ENCODE peak calls at places on chromosomes 7 and 10, in ten cellular contexts. Z is activated T-helper 9 cell treated with anti-CD3 and anti-CD28 coated beads, Interleukin-2, amount 50 U/mL, for 16 hours; C is naive thymus-derived CD8-positive, alpha-beta T cell; S is anterior cingulate cortex; E is H1; K is neural crest cell; P is iris pigment epithelial cell; D is HTR-8/SVneo; Q is NCI-H774; M is renal cortical epithelial cell. B is an unnamed sample.

GRCh38 chr10:97007417-97007816 is 175.3 kb downstream of the LCOR start:
- DNase-seq in Z (no peak), C (no peak), S (no peak), E (no peak), K (no peak), P (no peak), D (no peak), Q (no peak), M (no peak), B (no peak)

GRCh38 chr7:81859433-81859832 is 89.6 kb upstream of the HGF start:
- DNase-seq in Z (no peak), C (no peak), S (no peak), E (no peak), K (no peak), P (no peak), D (no peak), Q (no peak), M (no peak), B (no peak)

GRCh38 chr7:82204694-82205093 is 238.9 kb downstream of the CACNA2D1 start:
- DNase-seq in Z (no peak), C (no peak), S (no peak), E (no peak), K (no peak), P (peak), D (no peak), Q (no peak), M (peak), B (no peak)

GRCh38 chr7:69677054-69677847 is 79.0 kb downstream of the AUTS2 start:
- DNase-seq in Z (no peak), C (no peak), S (no peak), E (no peak), K (no peak), P (no peak), D (no peak), Q (no peak), M (no peak), B (no peak)

GRCh38 chr7:157729566-157729965 is 392.8 kb downstream of the DNAJB6 start:
- DNase-seq in Z (no peak), C (no peak), S (no peak), E (no peak), K (no peak), P (no peak), D (no peak), Q (no peak), M (no peak), B (no peak)

GRCh38 chr10:29409241-29410051 is 120.6 kb downstream of the LYZL1 start:
- DNase-seq in Z (peak), C (peak), S (peak), E (no peak), K (no peak), P (peak), D (peak), Q (peak), M (peak), B (peak)

GRCh38 chr10:17380888-17381287 is 73.5 kb downstream of the ST8SIA6 start:
- DNase-seq in Z (no peak), C (no peak), S (no peak), E (no peak), K (no peak), P (no peak), D (no peak), Q (no peak), M (no peak), B (no peak)

GRCh38 chr10:60082341-60083038 is 176.1 kb upstream of the CCDC6 start:
- DNase-seq in Z (no peak), C (no peak), S (no peak), E (no peak), K (no peak), P (no peak), D (no peak), Q (no peak), M (no peak), B (no peak)

GRCh38 chr10:103587073-103587472 is 93.6 kb downstream of the NEURL1 start:
- DNase-seq in Z (no peak), C (no peak), S (no peak), E (no peak), K (no peak), P (no peak), D (no peak), Q (no peak), M (no peak), B (no peak)

GRCh38 chr10:546971-547590 is 142.4 kb downstream of the DIP2C start:
- DNase-seq in Z (no peak), C (no peak), S (no peak), E (no peak), K (no peak), P (peak), D (no peak), Q (no peak), M (peak), B (no peak)

GRCh38 chr7:64431838-64432237 is 118.1 kb downstream of the ZNF736 start:
- DNase-seq in Z (no peak), C (no peak), S (no peak), E (no peak), K (no peak), P (no peak), D (no peak), Q (no peak), M (no peak), B (no peak)

GRCh38 chr10:54843085-54843646 is 42.1 kb upstream of the PCDH15 start:
- DNase-seq in Z (no peak), C (no peak), S (no peak), E (no peak), K (no peak), P (no peak), D (no peak), Q (no peak), M (peak), B (no peak)

GRCh38 chr7:142194201-142194600 is 63.7 kb downstream of the PRSS58 start:
- DNase-seq in Z (no peak), C (no peak), S (no peak), E (no peak), K (no peak), P (no peak), D (no peak), Q (no peak), M (no peak), B (no peak)

GRCh38 chr7:50284296-50284695 is 20.2 kb upstream of the IKZF1 start:
- DNase-seq in Z (no peak), C (no peak), S (no peak), E (no peak), K (no peak), P (no peak), D (no peak), Q (no peak), M (no peak), B (no peak)

GRCh38 chr7:111679944-111680343 is 117.7 kb upstream of the IMMP2L start:
- DNase-seq in Z (no peak), C (no peak), S (no peak), E (no peak), K (no peak), P (no peak), D (no peak), Q (no peak), M (no peak), B (no peak)

GRCh38 chr10:78868048-78868447 is 200.7 kb upstream of the ZMIZ1 start:
- DNase-seq in Z (no peak), C (no peak), S (no peak), E (no peak), K (no peak), P (no peak), D (no peak), Q (no peak), M (no peak), B (no peak)

GRCh38 chr7:8441602-8442294 is 8.3 kb downstream of the NXPH1 start:
- DNase-seq in Z (no peak), C (no peak), S (no peak), E (peak), K (no peak), P (no peak), D (no peak), Q (no peak), M (no peak), B (no peak)

GRCh38 chr10:108358912-108359311 is 1194.4 kb upstream of the SORCS1 start:
- DNase-seq in Z (no peak), C (no peak), S (no peak), E (no peak), K (no peak), P (peak), D (peak), Q (no peak), M (peak), B (no peak)

GRCh38 chr7:95658676-95659075 is 62.4 kb upstream of the PDK4 start:
- DNase-seq in Z (no peak), C (no peak), S (no peak), E (no peak), K (no peak), P (no peak), D (no peak), Q (no peak), M (no peak), B (no peak)

GRCh38 chr7:138158739-138159528 is 82.7 kb downstream of the AKR1D1 start:
- DNase-seq in Z (no peak), C (no peak), S (no peak), E (no peak), K (no peak), P (no peak), D (no peak), Q (no peak), M (no peak), B (no peak)

GRCh38 chr7:9407816-9408215 is 974.4 kb downstream of the NXPH1 start:
- DNase-seq in Z (no peak), C (no peak), S (no peak), E (no peak), K (no peak), P (peak), D (peak), Q (no peak), M (no peak), B (no peak)

GRCh38 chr7:17441557-17441956 is 143.1 kb downstream of the AHR start:
- DNase-seq in Z (no peak), C (no peak), S (no peak), E (no peak), K (no peak), P (no peak), D (no peak), Q (no peak), M (no peak), B (no peak)

GRCh38 chr7:1368150-1368681 is 91.1 kb downstream of the MICALL2 start:
- DNase-seq in Z (no peak), C (no peak), S (no peak), E (no peak), K (no peak), P (no peak), D (no peak), Q (no peak), M (no peak), B (no peak)

GRCh38 chr10:102230264-102230860 is 4.3 kb downstream of the ELOVL3 start:
- DNase-seq in Z (no peak), C (peak), S (no peak), E (peak), K (peak), P (peak), D (peak), Q (peak), M (no peak), B (no peak)

GRCh38 chr10:84264611-84265141 is 19.8 kb downstream of the RGR start:
- DNase-seq in Z (peak), C (peak), S (peak), E (peak), K (peak), P (peak), D (peak), Q (peak), M (peak), B (peak)

GRCh38 chr7:144818516-144818915 is 17.3 kb downstream of the TPK1 start:
- DNase-seq in Z (no peak), C (peak), S (no peak), E (no peak), K (no peak), P (peak), D (no peak), Q (no peak), M (no peak), B (no peak)

GRCh38 chr7:141701489-141702046 is 398 bp downstream of the DENND11 start:
- DNase-seq in Z (peak), C (peak), S (peak), E (peak), K (peak), P (no peak), D (peak), Q (no peak), M (no peak), B (peak)

GRCh38 chr7:28572321-28573058 is 160.2 kb downstream of the CREB5 start:
- DNase-seq in Z (no peak), C (no peak), S (no peak), E (no peak), K (no peak), P (no peak), D (no peak), Q (peak), M (peak), B (no peak)

GRCh38 chr7:41755100-41755499 is 52.2 kb upstream of the INHBA start:
- DNase-seq in Z (no peak), C (no peak), S (no peak), E (no peak), K (no peak), P (no peak), D (no peak), Q (peak), M (peak), B (no peak)

GRCh38 chr7:112383671-112384417 is 66.4 kb upstream of the IFRD1 start:
- DNase-seq in Z (no peak), C (no peak), S (no peak), E (no peak), K (no peak), P (peak), D (no peak), Q (no peak), M (peak), B (peak)

GRCh38 chr10:48464871-48465736 is 139.8 kb downstream of the ARHGAP22 start:
- DNase-seq in Z (no peak), C (no peak), S (peak), E (peak), K (no peak), P (no peak), D (no peak), Q (no peak), M (no peak), B (peak)

GRCh38 chr10:15621116-15621515 is 98.6 kb downstream of the ITGA8 start:
- DNase-seq in Z (no peak), C (no peak), S (no peak), E (no peak), K (no peak), P (no peak), D (no peak), Q (no peak), M (no peak), B (peak)

GRCh38 chr7:1531263-1531978 is 919 bp downstream of the MAFK start:
- DNase-seq in Z (peak), C (no peak), S (peak), E (no peak), K (no peak), P (peak), D (no peak), Q (no peak), M (no peak), B (no peak)

GRCh38 chr7:83162402-83163256 is at the start of gene PCLO:
- DNase-seq in Z (peak), C (peak), S (peak), E (peak), K (peak), P (peak), D (peak), Q (peak), M (peak), B (peak)

GRCh38 chr7:28808786-28809533 is 149.2 kb downstream of the TRIL start:
- DNase-seq in Z (no peak), C (no peak), S (peak), E (peak), K (no peak), P (peak), D (no peak), Q (no peak), M (no peak), B (no peak)